ENCODE peak calls at places on chromosomes 11 and 22, in six cellular contexts. R is neural progenitor cell; T is A549; K is colonic mucosa; Q is left lung; H is effector memory CD4-positive, alpha-beta T cell. A is an unnamed sample.
A peak's percentile ranks its signal among the peaks of the same experiment; 100 is the strongest.

GRCh38 chr22:36225333-36225922 is 13.9 kb downstream of the APOL2 start:
- DNase-seq in K (no peak), H (no peak), Q (no peak), R (no peak), T (no peak), A (no peak)

GRCh38 chr11:77448269-77448668 is 25.6 kb downstream of the PAK1 start:
- DNase-seq in K (no peak), H (no peak), T (no peak), R (no peak), Q (no peak), A (no peak)

GRCh38 chr11:34358258-34358665 is 452 bp upstream of the ABTB2 start:
- DNase-seq in R (peak; percentile 83), T (peak; percentile 71), Q (peak; percentile 86), H (no peak), K (peak; percentile 75), A (peak; percentile 79)

GRCh38 chr22:41991111-41991510 is 7.5 kb upstream of the WBP2NL start:
- DNase-seq in H (no peak), T (no peak), K (no peak), Q (no peak), R (no peak), A (no peak)

GRCh38 chr22:27220349-27220748 is 563.0 kb downstream of the MIAT start:
- DNase-seq in T (no peak), K (no peak), R (no peak), H (no peak), Q (no peak), A (no peak)

GRCh38 chr11:3011891-3012885 is 20.1 kb upstream of the NAP1L4 start:
- DNase-seq in H (no peak), T (no peak), Q (no peak), K (no peak), R (no peak), A (no peak)

GRCh38 chr11:77073328-77074001 is 6.7 kb downstream of the CAPN5 start:
- DNase-seq in Q (peak; percentile 78), H (no peak), K (peak; percentile 94), T (peak; percentile 83), R (no peak), A (peak; percentile 91)

GRCh38 chr22:46829140-46829891 is 66.9 kb downstream of the TBC1D22A start:
- DNase-seq in Q (no peak), H (no peak), T (peak; percentile 72), K (no peak), R (no peak), A (no peak)

GRCh38 chr11:11428714-11429113 is 75.7 kb upstream of the CSNK2A3 start:
- DNase-seq in R (no peak), T (no peak), H (no peak), Q (no peak), K (no peak), A (no peak)

GRCh38 chr11:118054712-118055640 is 21.9 kb upstream of the TMPRSS4 start:
- DNase-seq in H (no peak), T (no peak), Q (no peak), R (no peak), K (no peak), A (no peak)

GRCh38 chr11:45450189-45450588 is 164.0 kb upstream of the SYT13 start:
- DNase-seq in H (no peak), R (no peak), T (no peak), K (no peak), Q (no peak), A (no peak)

GRCh38 chr11:127340438-127340837 is 339.9 kb upstream of the KIRREL3 start:
- DNase-seq in K (no peak), R (no peak), T (no peak), Q (no peak), H (no peak), A (no peak)

GRCh38 chr11:69822676-69823494 is 3.7 kb upstream of the FGF3 start:
- DNase-seq in H (no peak), K (no peak), R (no peak), Q (peak; percentile 59), T (no peak), A (no peak)

GRCh38 chr11:93279911-93280347 is 50.6 kb upstream of the DEUP1 start:
- DNase-seq in Q (no peak), R (no peak), T (no peak), H (no peak), K (no peak), A (no peak)

GRCh38 chr22:49352361-49353169 is 475.1 kb downstream of the BRD1 start:
- DNase-seq in R (no peak), K (no peak), T (no peak), H (no peak), Q (peak; percentile 66), A (no peak)

GRCh38 chr11:122852071-122852831 is 14.0 kb downstream of the CRTAM start:
- DNase-seq in H (no peak), K (no peak), T (no peak), R (no peak), Q (no peak), A (peak; percentile 13)

GRCh38 chr11:565921-566509 is 5.2 kb downstream of the RASSF7 start:
- DNase-seq in H (no peak), Q (peak; percentile 61), T (no peak), R (no peak), K (no peak), A (no peak)

GRCh38 chr11:1738380-1738779 is 12.0 kb downstream of the IFITM10 start:
- DNase-seq in Q (no peak), R (no peak), T (no peak), H (no peak), K (no peak), A (no peak)

GRCh38 chr11:58061813-58062212 is 31.1 kb downstream of the OR6Q1 start:
- DNase-seq in Q (no peak), T (no peak), R (no peak), K (no peak), H (no peak), A (no peak)

GRCh38 chr11:16352707-16353106 is 3.6 kb downstream of the SOX6 start:
- DNase-seq in T (no peak), R (no peak), K (no peak), Q (no peak), H (no peak), A (no peak)

GRCh38 chr22:39703890-39704658 is 133.5 kb downstream of the CACNA1I start:
- DNase-seq in H (no peak), K (peak; percentile 26), T (no peak), R (peak; percentile 79), Q (peak; percentile 49), A (no peak)

GRCh38 chr11:6992457-6993431 is 27.4 kb downstream of the ZNF214 start:
- DNase-seq in T (no peak), Q (no peak), K (no peak), H (no peak), R (no peak), A (no peak)

GRCh38 chr11:28017816-28018215 is 90.1 kb downstream of the KIF18A start:
- DNase-seq in Q (no peak), T (no peak), K (no peak), R (no peak), H (no peak), A (no peak)

GRCh38 chr11:625636-626319 is 1.0 kb upstream of the CDHR5 start:
- DNase-seq in R (no peak), K (peak; percentile 70), Q (no peak), H (no peak), T (no peak), A (peak; percentile 87)

DNA sequence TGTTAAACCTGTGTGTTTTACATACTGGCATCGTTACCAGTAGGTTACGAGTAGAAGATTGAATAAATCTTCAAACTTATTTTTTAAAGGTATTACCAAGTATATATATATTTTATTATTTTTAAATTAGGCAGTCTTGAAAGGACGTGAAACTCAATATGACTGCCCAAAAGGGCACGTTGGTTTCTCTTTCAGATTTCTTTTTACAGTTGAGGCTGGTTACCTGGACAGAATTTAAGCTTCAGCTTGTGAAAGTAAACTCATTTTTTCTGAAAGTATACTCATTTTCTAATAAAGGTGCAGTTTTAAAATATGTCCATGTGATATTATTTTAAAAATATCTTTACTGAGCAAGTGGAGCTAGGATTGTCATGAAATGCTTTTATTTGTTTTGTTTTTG is 1.7 kb downstream of the FBXO7 start:
- DNase-seq in T (no peak), R (no peak), Q (no peak), H (no peak), K (no peak), A (peak; percentile 44)
- H3K4me3 ChIP-seq in T (peak overlapping the region; percentile 81), R (peak overlapping the region; percentile 94), Q (peak overlapping the region; percentile 79), H (peak overlapping the region; percentile 96), K (peak overlapping the region; percentile 72), A (peak overlapping the region; percentile 36)

DNA sequence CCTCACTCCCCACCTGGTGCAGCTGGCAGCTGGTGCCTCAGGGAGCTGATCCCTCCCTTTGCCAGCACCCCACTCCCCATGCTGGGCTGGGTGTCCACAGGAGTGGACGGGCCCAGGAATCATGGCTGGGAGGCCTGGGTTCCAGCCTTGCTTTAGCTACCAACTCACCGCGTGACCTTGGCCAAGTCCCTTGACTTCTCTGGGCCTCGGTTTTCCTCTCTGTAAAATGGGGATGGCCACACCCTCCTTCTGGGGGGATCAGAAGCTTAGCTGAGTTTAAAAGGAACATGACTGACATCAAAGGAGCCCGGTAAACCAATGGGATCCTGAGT is 116.9 kb downstream of the KIAA1671 start:
- DNase-seq in R (no peak), Q (no peak), H (no peak), K (no peak), T (no peak), A (no peak)
- H3K4me1 ChIP-seq in R (no peaks in the 10 kb centered on the region), Q (peaks cover 12% of the 10 kb centered on the region), H (peaks cover 43% of the 10 kb centered on the region), K (no peaks in the 10 kb centered on the region), T (no peaks in the 10 kb centered on the region), A (no peaks in the 10 kb centered on the region)

GRCh38 chr11:31802990-31803812 is 7.9 kb downstream of the PAX6 start:
- DNase-seq in T (no peak), K (no peak), Q (no peak), R (peak; percentile 67), H (no peak), A (no peak)

GRCh38 chr11:31805629-31806185 is 5.4 kb downstream of the PAX6 start:
- DNase-seq in K (no peak), H (no peak), T (no peak), Q (peak; percentile 65), R (peak; percentile 83), A (no peak)

GRCh38 chr11:31805037-31805628 is 6.0 kb downstream of the PAX6 start:
- DNase-seq in H (no peak), R (peak; percentile 73), Q (peak; percentile 54), T (no peak), K (no peak), A (no peak)

GRCh38 chr11:31803813-31804438 is 7.2 kb downstream of the PAX6 start:
- DNase-seq in Q (no peak), R (peak; percentile 65), H (no peak), T (no peak), K (no peak), A (no peak)

GRCh38 chr11:31804439-31805036 is 6.6 kb downstream of the PAX6 start:
- DNase-seq in Q (peak; percentile 63), R (peak; percentile 66), K (no peak), T (no peak), H (no peak), A (no peak)
- H3K4me3 ChIP-seq in Q (no peak overlapping the region), R (peak overlapping the region; percentile 91), K (no peak overlapping the region), T (no peak overlapping the region), H (no peak overlapping the region), A (no peak overlapping the region)

DNA sequence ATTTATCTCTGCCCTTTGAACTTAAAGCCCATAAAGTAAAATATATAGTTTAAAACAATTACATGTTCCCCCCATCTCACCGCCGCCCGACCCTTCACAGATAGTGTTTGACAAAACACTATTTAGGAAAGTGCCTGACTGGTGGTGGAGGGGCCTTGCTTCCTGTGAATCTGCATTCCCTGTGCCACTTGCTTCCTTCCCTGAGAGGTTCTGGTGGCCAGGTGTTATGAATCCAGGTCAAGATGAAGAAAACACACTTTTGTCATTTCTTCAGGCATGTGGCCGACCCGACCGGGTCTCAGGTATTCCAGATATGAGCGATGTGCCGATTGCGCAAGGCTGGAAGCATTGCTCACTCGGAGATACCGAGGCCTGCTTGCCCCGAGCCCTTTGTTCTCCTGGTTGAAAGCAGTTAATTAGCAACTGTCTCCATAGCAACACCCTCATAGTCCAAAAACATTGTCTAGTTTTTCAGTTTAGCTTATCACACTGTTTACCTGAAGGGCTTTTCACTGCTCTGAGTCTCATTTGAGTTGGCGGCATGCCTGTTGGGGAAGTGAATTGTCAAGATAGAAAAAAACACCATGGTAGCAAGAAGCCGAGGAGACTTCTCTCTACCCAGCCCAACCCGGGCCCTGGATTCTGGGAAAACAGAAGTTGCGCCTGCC is 128.3 kb downstream of the TEAD1 start:
- DNase-seq in K (peak; percentile 89), Q (peak; percentile 86), H (no peak), R (peak; percentile 73), T (peak; percentile 94), A (peak; percentile 98)
- H3K4me1 ChIP-seq in K (peaks cover 24% of the 10 kb centered on the region), Q (peaks cover 16% of the 10 kb centered on the region), H (no peaks in the 10 kb centered on the region), R (peaks cover 85% of the 10 kb centered on the region), T (peaks cover 97% of the 10 kb centered on the region), A (peaks cover 28% of the 10 kb centered on the region)

A was measured in small intestine.